ENCODE peak calls at places on chromosome 4, in seven cellular contexts. T is HCEC 1CT; Y is GM13976; B is right cardiac atrium; C is heart left ventricle; F is stimulated activated CD4-positive, alpha-beta T cell treated with anti-CD3 and anti-CD28 coated beads, Interleukin-1b, Interleukin-23, amount 100 ng/mL, for 48 hours; P is IMR-90. J is an unnamed sample.

GRCh38 chr4:47686294-47686872 is 151.5 kb downstream of the CORIN start:
- DNase-seq in T (peak), Y (peak), B (peak), C (peak), F (peak), P (peak), J (peak)

GRCh38 chr4:112860731-112861377 is 188.6 kb upstream of the ANK2 start:
- DNase-seq in T (no peak), Y (no peak), B (no peak), C (no peak), F (no peak), P (no peak), J (no peak)

GRCh38 chr4:98110929-98111328 is 32.3 kb downstream of the STPG2 start:
- DNase-seq in T (no peak), Y (no peak), B (no peak), C (no peak), F (no peak), P (no peak), J (no peak)

GRCh38 chr4:147453561-147454141 is 27.2 kb upstream of the EDNRA start:
- DNase-seq in T (no peak), Y (no peak), B (no peak), C (no peak), F (no peak), P (peak), J (peak)

GRCh38 chr4:23991444-23991843 is 101.6 kb upstream of the PPARGC1A start:
- DNase-seq in T (no peak), Y (no peak), B (no peak), C (no peak), F (no peak), P (no peak), J (no peak)

GRCh38 chr4:113328514-113328913 is 279.1 kb downstream of the ANK2 start:
- DNase-seq in T (no peak), Y (no peak), B (peak), C (no peak), F (peak), P (no peak), J (no peak)

GRCh38 chr4:165101641-165102040 is 11.0 kb downstream of the TMEM192 start:
- DNase-seq in T (no peak), Y (no peak), B (no peak), C (no peak), F (no peak), P (no peak), J (no peak)

GRCh38 chr4:162836773-162837172 is 329.9 kb downstream of the NAF1 start:
- DNase-seq in T (no peak), Y (no peak), B (no peak), C (peak), F (no peak), P (no peak), J (no peak)

J was measured in fibroblast of lung.